ENCODE peak calls at places on chromosomes 4 and X, in five cellular contexts. I is fibroblast of pulmonary artery; L is IMR-90; M is germinal center; H is stimulated activated CD4-positive, alpha-beta T cell treated with anti-CD3 and anti-CD28 coated beads, Interleukin-12 subunit alpha, Interleukin-12 subunit beta, amount 100 ng/mL, for 4 hours. Z is an unnamed sample.

GRCh38 chrX:84046403-84046984 is 141.5 kb downstream of the RPS6KA6 start:
- DNase-seq in I (peak; percentile 37), L (peak; percentile 38), M (no peak), H (no peak), Z (peak; percentile 28)

GRCh38 chrX:136667446-136668168 is 19.6 kb downstream of the CD40LG start:
- DNase-seq in I (no peak), L (no peak), M (no peak), H (no peak), Z (no peak)

GRCh38 chr4:188930822-188931221 is 791.6 kb downstream of the TRIML1 start:
- DNase-seq in I (no peak), L (no peak), M (no peak), H (no peak), Z (peak; percentile 19)

GRCh38 chr4:70946944-70947343 is 44.8 kb downstream of the MOB1B start:
- DNase-seq in I (peak; percentile 19), L (peak; percentile 33), M (no peak), H (no peak), Z (no peak)

GRCh38 chrX:96703379-96703778 is 18.7 kb downstream of the DIAPH2 start:
- DNase-seq in I (no peak), L (no peak), M (no peak), H (no peak), Z (no peak)

GRCh38 chrX:45068555-45068954 is 132.1 kb downstream of the DIPK2B start:
- DNase-seq in I (no peak), L (no peak), M (no peak), H (no peak), Z (peak; percentile 25)

GRCh38 chr4:155602351-155603140 is 64.1 kb upstream of the GUCY1A1 start:
- DNase-seq in I (no peak), L (no peak), M (no peak), H (no peak), Z (peak; percentile 45)

GRCh38 chr4:80732010-80732409 is 298.5 kb upstream of the BMP3 start:
- DNase-seq in I (peak; percentile 34), L (peak; percentile 42), M (no peak), H (no peak), Z (no peak)

GRCh38 chr4:121156822-121157769 is 7.0 kb downstream of the TNIP3 start:
- DNase-seq in I (peak; percentile 42), L (peak; percentile 15), M (peak; percentile 5), H (peak; percentile 6), Z (peak; percentile 54)

GRCh38 chrX:118824173-118824782 is 654 bp downstream of the ZCCHC12 start:
- DNase-seq in I (no peak), L (no peak), M (no peak), H (no peak), Z (no peak)

GRCh38 chrX:29617725-29618124 is 597.6 kb upstream of the MAGEB2 start:
- DNase-seq in I (no peak), L (no peak), M (no peak), H (no peak), Z (no peak)

GRCh38 chr4:53593765-53594164 is 2.5 kb upstream of the LNX1 start:
- DNase-seq in I (no peak), L (no peak), M (no peak), H (no peak), Z (no peak)

GRCh38 chrX:111743316-111743715 is 62.3 kb downstream of the ALG13 start:
- DNase-seq in I (peak; percentile 0), L (no peak), M (no peak), H (no peak), Z (no peak)

GRCh38 chr4:48366611-48367010 is 25.3 kb downstream of the SLAIN2 start:
- DNase-seq in I (no peak), L (no peak), M (no peak), H (no peak), Z (no peak)

GRCh38 chrX:103101280-103102042 is 8.5 kb upstream of the NXF3 start:
- DNase-seq in I (peak; percentile 20), L (no peak), M (no peak), H (no peak), Z (no peak)

GRCh38 chr4:64713256-64713840 is 304.1 kb upstream of the TECRL start:
- DNase-seq in I (peak; percentile 35), L (peak; percentile 4), M (peak; percentile 10), H (no peak), Z (peak; percentile 44)

GRCh38 chrX:149682956-149683947 is 28.6 kb upstream of the MAGEA11 start:
- DNase-seq in I (no peak), L (no peak), M (no peak), H (no peak), Z (no peak)

Z was measured in mesenchymal stem cell.